ENCODE peak calls at places on chromosome 14, in five cellular contexts. Z is hepatocyte, N is A549, X is GM23248, U is OCI-LY7. Y is an unnamed sample.

GRCh38 chr14:75147423-75148071 is 20.7 kb upstream of the NEK9 start:
- DNase-seq in Z (peak), N (peak), X (peak), U (no peak), Y (peak)

GRCh38 chr14:90726656-90727055 is 89.6 kb downstream of the TTC7B start:
- DNase-seq in Z (peak), N (peak), X (peak), U (no peak), Y (peak)

GRCh38 chr14:71498151-71498734 is 434.0 kb upstream of the RGS6 start:
- DNase-seq in Z (no peak), N (no peak), X (peak), U (no peak), Y (peak)

GRCh38 chr14:65261946-65262345 is 150.6 kb upstream of the FUT8 start:
- DNase-seq in Z (no peak), N (no peak), X (no peak), U (no peak), Y (no peak)

GRCh38 chr14:79568566-79568965 is 642.7 kb downstream of the DIO2 start:
- DNase-seq in Z (no peak), N (no peak), X (no peak), U (no peak), Y (peak)

GRCh38 chr14:94702629-94703028 is 67.3 kb downstream of the GSC start:
- DNase-seq in Z (no peak), N (no peak), X (no peak), U (no peak), Y (no peak)

GRCh38 chr14:93957333-93957710 is 19.0 kb downstream of the ASB2 start:
- DNase-seq in Z (no peak), N (no peak), X (no peak), U (peak), Y (no peak)

GRCh38 chr14:78253986-78254385 is 83.8 kb downstream of the NRXN3 start:
- DNase-seq in Z (no peak), N (peak), X (peak), U (no peak), Y (peak)

GRCh38 chr14:53249059-53249458 is 95.9 kb upstream of the DDHD1 start:
- DNase-seq in Z (no peak), N (no peak), X (peak), U (no peak), Y (peak)

GRCh38 chr14:70018713-70019201 is 139.5 kb downstream of the SMOC1 start:
- DNase-seq in Z (no peak), N (no peak), X (peak), U (no peak), Y (no peak)

GRCh38 chr14:76726551-76726961 is 34.7 kb upstream of the VASH1 start:
- DNase-seq in Z (no peak), N (no peak), X (no peak), U (no peak), Y (no peak)
- H3K4me2 ChIP-seq in Z (no peak), N (no peak), X (no peak), U (no peak), Y (no peak)

DNA sequence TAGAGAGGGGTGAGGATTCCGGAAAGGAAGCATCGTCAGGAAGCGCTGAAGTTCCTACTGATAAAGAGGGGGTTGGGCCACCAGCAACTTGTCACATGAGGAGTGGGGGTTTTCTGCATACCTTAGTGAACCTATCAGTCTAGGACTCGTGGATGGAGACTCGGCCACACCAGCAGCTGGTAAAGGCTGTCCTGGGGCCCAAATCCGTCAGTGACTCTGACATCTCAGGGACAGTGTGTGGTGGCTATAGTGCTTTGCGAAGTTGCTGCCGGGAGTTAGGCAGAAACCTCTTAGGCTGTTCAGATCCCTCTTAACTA is 16.4 kb downstream of the RNASE2 start:
- DNase-seq in Z (no peak), N (no peak), X (no peak), U (no peak), Y (no peak)
- H3K4me2 ChIP-seq in Z (peak), N (peak), X (peak), U (peak), Y (peak)

GRCh38 chr14:56894591-56894991 is 84.3 kb upstream of the OTX2 start:
- DNase-seq in Z (no peak), N (no peak), X (no peak), U (no peak), Y (no peak)
- H3K4me2 ChIP-seq in Z (no peak), N (no peak), X (no peak), U (no peak), Y (no peak)

GRCh38 chr14:64080452-64080851 is 213.7 kb downstream of the ESR2 start:
- DNase-seq in Z (no peak), N (no peak), X (no peak), U (no peak), Y (no peak)

GRCh38 chr14:64069634-64070359 is 217.0 kb downstream of the SYNE2 start:
- DNase-seq in Z (no peak), N (no peak), X (no peak), U (no peak), Y (no peak)

DNA sequence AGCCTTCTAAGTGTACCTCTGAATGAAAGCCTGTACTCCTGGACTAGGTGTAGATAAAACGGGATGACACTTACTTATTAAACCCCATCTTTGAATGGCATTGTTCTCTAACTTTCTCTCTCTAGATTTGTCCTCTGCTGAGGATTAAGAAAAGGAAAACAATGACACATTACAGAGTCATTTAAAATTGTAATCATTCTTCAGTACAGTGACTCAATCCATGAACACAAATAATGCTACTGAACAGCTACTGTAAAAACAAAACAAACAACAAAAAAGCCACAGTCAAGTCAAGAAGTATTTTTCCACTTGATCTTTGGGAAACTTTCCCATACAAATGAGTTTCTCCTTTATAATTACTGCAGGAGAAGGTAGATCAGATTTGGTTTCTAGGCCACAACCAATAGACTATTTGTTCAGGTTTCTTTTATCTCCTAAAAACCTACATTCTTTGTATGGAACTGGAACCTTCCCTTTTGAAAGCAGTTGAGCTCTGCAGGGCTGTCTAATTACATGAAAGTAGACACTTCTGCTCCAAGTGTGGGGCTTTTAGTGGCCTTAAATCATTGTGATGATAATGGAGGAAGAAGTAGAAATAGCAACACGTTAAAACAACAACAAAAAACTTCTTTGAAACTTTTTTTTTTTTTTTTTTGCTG is 219.1 kb downstream of the ESR2 start:
- DNase-seq in Z (no peak), N (peak), X (peak), U (no peak), Y (peak)
- H3K4me2 ChIP-seq in Z (no peak), N (peak), X (no peak), U (no peak), Y (peak)

GRCh38 chr14:103480595-103480994 is 42.0 kb downstream of the CKB start:
- DNase-seq in Z (no peak), N (no peak), X (no peak), U (peak), Y (no peak)
- H3K4me2 ChIP-seq in Z (no peak), N (no peak), X (no peak), U (peak), Y (no peak)